ENCODE peak calls at places on chromosome 16, in eight cellular contexts. M is mesothelial cell of epicardium; Y is GM10248; J is stimulated activated CD4-positive, alpha-beta T cell treated with anti-CD3 and anti-CD28 coated beads, Interleukin-1b, Interleukin-23, amount 100 ng/mL, for 1 hour; W is fibroblast of gingiva; A is activated CD4-positive, alpha-beta T cell treated with anti-CD3 and anti-CD28 coated beads, Interleukin-2, amount 50 U/mL, for 48 hours; O is H7; N is NCI-H1436 treated with DMSO at 0.1 percent for 48 hours. D is an unnamed sample.
A peak's percentile ranks its signal among the peaks of the same experiment; 100 is the strongest.

GRCh38 chr16:57593021-57593420 is 35.4 kb upstream of the ADGRG1 start:
- DNase-seq in J (no peak), M (no peak), W (no peak), Y (no peak), A (no peak), N (no peak), O (no peak), D (no peak)

GRCh38 chr16:3774156-3774767 is 56.9 kb upstream of the TRAP1 start:
- DNase-seq in J (no peak), W (peak; percentile 82), A (no peak), M (no peak), O (no peak), N (no peak), Y (no peak), D (no peak)

GRCh38 chr16:23510154-23510914 is at the start of gene GGA2:
- DNase-seq in M (peak; percentile 73), W (peak; percentile 79), Y (peak; percentile 92), O (peak; percentile 95), N (no peak), J (peak; percentile 52), A (peak; percentile 79), D (peak; percentile 80)

GRCh38 chr16:86893513-86893912 is 315.2 kb downstream of the FOXL1 start:
- DNase-seq in M (no peak), A (no peak), O (no peak), Y (no peak), N (no peak), J (no peak), W (no peak), D (no peak)

GRCh38 chr16:25037221-25037620 is 22.1 kb upstream of the ARHGAP17 start:
- DNase-seq in Y (no peak), M (no peak), N (no peak), J (no peak), O (no peak), A (no peak), W (no peak), D (no peak)

GRCh38 chr16:84884311-84885023 is 64.7 kb downstream of the CRISPLD2 start:
- DNase-seq in O (peak; percentile 68), W (no peak), Y (no peak), M (no peak), N (no peak), J (no peak), A (no peak), D (no peak)

GRCh38 chr16:67884-68789 is 4.3 kb downstream of the RHBDF1 start:
- DNase-seq in Y (no peak), J (no peak), O (no peak), A (no peak), N (no peak), W (no peak), M (no peak), D (no peak)

GRCh38 chr16:54936086-54936978 is 5.7 kb downstream of the IRX5 start:
- DNase-seq in J (no peak), O (peak; percentile 84), Y (no peak), A (no peak), N (no peak), W (peak; percentile 43), M (no peak), D (no peak)

GRCh38 chr16:82368041-82368440 is 198.0 kb upstream of the MPHOSPH6 start:
- DNase-seq in M (no peak), Y (no peak), W (no peak), N (no peak), A (no peak), O (peak; percentile 54), J (no peak), D (no peak)

GRCh38 chr16:2532494-2533141 is 1.4 kb upstream of the CEMP1 start:
- DNase-seq in A (peak; percentile 66), W (peak; percentile 57), O (peak; percentile 91), Y (no peak), J (no peak), N (no peak), M (no peak), D (peak; percentile 65)

GRCh38 chr16:70784692-70785317 is 16.2 kb downstream of the VAC14 start:
- DNase-seq in A (no peak), W (no peak), Y (no peak), N (no peak), J (no peak), M (no peak), O (no peak), D (no peak)